ENCODE peak calls at places on chromosome 13, in seven cellular contexts. One of them, this sample, is unnamed.

GRCh38 chr13:94617389-94618000 is 15.8 kb downstream of the GPR180 start:
- DNase-seq in HepG2: peak; percentile 21
- DNase-seq in K562: no peak
- DNase-seq in H1: no peak
- DNase-seq in GM12878: no peak
- DNase-seq in SK-N-SH: peak; percentile 32
- DNase-seq in GM12892: no peak
- DNase-seq in this sample: no peak

GRCh38 chr13:66501187-66501586 is 728.9 kb downstream of the PCDH9 start:
- DNase-seq in K562: no peak
- DNase-seq in H1: no peak
- DNase-seq in GM12892: no peak
- DNase-seq in GM12878: no peak
- DNase-seq in HepG2: no peak
- DNase-seq in SK-N-SH: no peak
- DNase-seq in this sample: no peak

GRCh38 chr13:102770435-102770834 is 3.2 kb downstream of the TEX30 start:
- DNase-seq in GM12892: no peak
- DNase-seq in K562: no peak
- DNase-seq in SK-N-SH: no peak
- DNase-seq in H1: no peak
- DNase-seq in HepG2: peak; percentile 87
- DNase-seq in GM12878: no peak
- DNase-seq in this sample: no peak

GRCh38 chr13:65508338-65508737 is 1721.8 kb downstream of the PCDH9 start:
- DNase-seq in H1: no peak
- DNase-seq in SK-N-SH: no peak
- DNase-seq in GM12892: no peak
- DNase-seq in K562: no peak
- DNase-seq in GM12878: no peak
- DNase-seq in HepG2: no peak
- DNase-seq in this sample: no peak

GRCh38 chr13:42876810-42877550 is 95.6 kb downstream of the FAM216B start:
- DNase-seq in K562: no peak
- DNase-seq in GM12892: no peak
- DNase-seq in H1: no peak
- DNase-seq in HepG2: no peak
- DNase-seq in SK-N-SH: no peak
- DNase-seq in GM12878: no peak
- DNase-seq in this sample: no peak

GRCh38 chr13:24905242-24905641 is 141.3 kb downstream of the RNF17 start:
- DNase-seq in GM12892: no peak
- DNase-seq in K562: no peak
- DNase-seq in GM12878: no peak
- DNase-seq in HepG2: no peak
- DNase-seq in SK-N-SH: no peak
- DNase-seq in H1: no peak
- DNase-seq in this sample: no peak

GRCh38 chr13:71828564-71828963 is 38.4 kb downstream of the DACH1 start:
- DNase-seq in HepG2: no peak
- DNase-seq in SK-N-SH: no peak
- DNase-seq in GM12878: no peak
- DNase-seq in K562: no peak
- DNase-seq in GM12892: no peak
- DNase-seq in H1: no peak
- DNase-seq in this sample: no peak

GRCh38 chr13:29476046-29476445 is 119.4 kb downstream of the SLC7A1 start:
- DNase-seq in HepG2: no peak
- DNase-seq in GM12878: no peak
- DNase-seq in K562: no peak
- DNase-seq in SK-N-SH: no peak
- DNase-seq in GM12892: no peak
- DNase-seq in H1: no peak
- DNase-seq in this sample: no peak

GRCh38 chr13:40076765-40077362 is 421.4 kb downstream of the COG6 start:
- DNase-seq in HepG2: no peak
- DNase-seq in H1: no peak
- DNase-seq in GM12878: no peak
- DNase-seq in K562: no peak
- DNase-seq in SK-N-SH: no peak
- DNase-seq in GM12892: no peak
- DNase-seq in this sample: no peak

GRCh38 chr13:51645154-51645650 is 60.9 kb downstream of the WDFY2 start:
- DNase-seq in HepG2: no peak
- DNase-seq in SK-N-SH: no peak
- DNase-seq in K562: no peak
- DNase-seq in H1: no peak
- DNase-seq in GM12878: no peak
- DNase-seq in GM12892: no peak
- DNase-seq in this sample: no peak

GRCh38 chr13:93080587-93080986 is 146.0 kb upstream of the GPC6 start:
- DNase-seq in HepG2: no peak
- DNase-seq in GM12892: no peak
- DNase-seq in H1: no peak
- DNase-seq in GM12878: no peak
- DNase-seq in SK-N-SH: no peak
- DNase-seq in K562: no peak
- DNase-seq in this sample: no peak

GRCh38 chr13:26497991-26498423 is 59.5 kb upstream of the WASF3 start:
- DNase-seq in HepG2: no peak
- DNase-seq in H1: no peak
- DNase-seq in GM12892: no peak
- DNase-seq in K562: no peak
- DNase-seq in SK-N-SH: no peak
- DNase-seq in GM12878: no peak
- DNase-seq in this sample: no peak

GRCh38 chr13:50244913-50245574 is 229.8 kb downstream of the KCNRG start:
- DNase-seq in HepG2: peak; percentile 99
- DNase-seq in SK-N-SH: no peak
- DNase-seq in GM12878: peak; percentile 65
- DNase-seq in H1: no peak
- DNase-seq in K562: peak; percentile 51
- DNase-seq in GM12892: no peak
- DNase-seq in this sample: no peak

GRCh38 chr13:30880756-30881155 is 25.3 kb upstream of the MEDAG start:
- DNase-seq in GM12878: no peak
- DNase-seq in GM12892: no peak
- DNase-seq in SK-N-SH: no peak
- DNase-seq in H1: no peak
- DNase-seq in K562: no peak
- DNase-seq in HepG2: peak; percentile 37
- DNase-seq in this sample: no peak

GRCh38 chr13:27151798-27152599 is 19.6 kb downstream of the USP12 start:
- DNase-seq in GM12892: no peak
- DNase-seq in GM12878: no peak
- DNase-seq in H1: no peak
- DNase-seq in SK-N-SH: no peak
- DNase-seq in K562: no peak
- DNase-seq in HepG2: peak; percentile 55
- DNase-seq in this sample: no peak

GRCh38 chr13:102277286-102277685 is 124.6 kb downstream of the FGF14 start:
- DNase-seq in HepG2: no peak
- DNase-seq in GM12878: no peak
- DNase-seq in GM12892: no peak
- DNase-seq in H1: no peak
- DNase-seq in K562: no peak
- DNase-seq in SK-N-SH: no peak
- DNase-seq in this sample: no peak

GRCh38 chr13:37484056-37484455 is 114.5 kb downstream of the POSTN start:
- DNase-seq in GM12878: no peak
- DNase-seq in K562: no peak
- DNase-seq in SK-N-SH: no peak
- DNase-seq in GM12892: no peak
- DNase-seq in HepG2: no peak
- DNase-seq in H1: no peak
- DNase-seq in this sample: no peak

GRCh38 chr13:37476874-37477273 is 121.7 kb downstream of the POSTN start:
- DNase-seq in GM12892: no peak
- DNase-seq in HepG2: no peak
- DNase-seq in SK-N-SH: no peak
- DNase-seq in GM12878: no peak
- DNase-seq in K562: no peak
- DNase-seq in H1: no peak
- DNase-seq in this sample: no peak

GRCh38 chr13:37479901-37480300 is 118.7 kb downstream of the POSTN start:
- DNase-seq in K562: no peak
- DNase-seq in GM12892: no peak
- DNase-seq in GM12878: no peak
- DNase-seq in H1: no peak
- DNase-seq in SK-N-SH: no peak
- DNase-seq in HepG2: no peak
- DNase-seq in this sample: no peak

GRCh38 chr13:37481858-37482227 is 116.7 kb downstream of the POSTN start:
- DNase-seq in K562: no peak
- DNase-seq in GM12892: no peak
- DNase-seq in H1: no peak
- DNase-seq in SK-N-SH: no peak
- DNase-seq in HepG2: no peak
- DNase-seq in GM12878: no peak
- DNase-seq in this sample: no peak

DNA sequence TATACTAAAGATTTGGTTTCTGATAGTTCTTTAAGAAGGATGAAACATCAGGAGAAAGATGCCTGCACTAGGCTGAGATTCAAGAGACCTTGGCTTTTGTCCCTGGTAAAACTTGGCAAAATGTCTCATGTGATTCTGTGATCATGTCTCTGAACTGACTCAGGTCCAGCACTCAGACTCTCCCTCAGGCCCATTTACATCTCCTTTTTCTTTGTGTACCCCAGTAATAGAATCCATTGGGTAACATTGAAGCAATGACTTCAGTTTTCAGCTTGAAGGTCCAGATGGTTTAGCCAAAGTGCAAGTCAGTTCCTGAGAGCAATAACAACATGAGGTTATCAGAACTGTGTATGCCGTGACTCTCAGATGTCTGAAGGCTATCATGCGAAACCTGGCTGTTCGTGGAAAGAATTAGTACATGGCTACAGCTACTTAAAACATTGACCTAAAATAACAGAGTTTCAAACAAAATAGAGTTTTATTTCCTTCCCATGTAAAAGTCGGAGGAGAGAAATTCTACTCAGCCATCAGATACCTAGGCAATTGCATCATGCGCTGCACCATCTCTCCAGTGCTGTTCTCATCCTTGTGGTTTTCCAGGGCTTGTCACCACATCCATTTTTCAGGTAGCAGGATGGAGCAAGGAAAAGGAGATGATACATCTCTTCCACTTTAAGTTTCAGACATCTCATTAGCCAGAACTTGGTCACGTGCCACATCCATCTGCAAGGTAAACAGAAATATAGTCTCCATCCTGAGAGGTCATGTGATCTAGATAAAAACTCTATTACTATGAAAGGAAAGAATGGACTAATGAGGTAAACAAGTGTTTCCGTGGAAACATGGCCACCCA is 117.3 kb downstream of the POSTN start:
- DNase-seq in K562: no peak
- DNase-seq in GM12892: no peak
- DNase-seq in HepG2: no peak
- DNase-seq in GM12878: no peak
- DNase-seq in H1: no peak
- DNase-seq in SK-N-SH: no peak
- DNase-seq in this sample: no peak
- TF ChIP-seq TAF1 in K562: no peak
- TF ChIP-seq TAF1 in GM12892: no peak
- TF ChIP-seq TAF1 in HepG2: no peak
- TF ChIP-seq TAF1 in GM12878: no peak
- TF ChIP-seq TAF1 in H1: no peak
- TF ChIP-seq TAF1 in SK-N-SH: no peak
- TF ChIP-seq TAF1 in this sample: no peak

GRCh38 chr13:61417171-61417570 is 1.5 kb upstream of the PCDH20 start:
- DNase-seq in K562: no peak
- DNase-seq in SK-N-SH: no peak
- DNase-seq in H1: no peak
- DNase-seq in GM12892: no peak
- DNase-seq in GM12878: no peak
- DNase-seq in HepG2: no peak
- DNase-seq in this sample: no peak

GRCh38 chr13:61413572-61413971 is 2.1 kb downstream of the PCDH20 start:
- DNase-seq in GM12878: no peak
- DNase-seq in HepG2: no peak
- DNase-seq in GM12892: no peak
- DNase-seq in H1: peak; percentile 54
- DNase-seq in K562: no peak
- DNase-seq in SK-N-SH: peak; percentile 55
- DNase-seq in this sample: no peak

GRCh38 chr13:61414136-61414535 is 1.5 kb downstream of the PCDH20 start:
- DNase-seq in GM12878: no peak
- DNase-seq in K562: no peak
- DNase-seq in GM12892: no peak
- DNase-seq in SK-N-SH: peak; percentile 41
- DNase-seq in HepG2: no peak
- DNase-seq in H1: no peak
- DNase-seq in this sample: no peak

GRCh38 chr13:61415749-61416148 is at the start of gene PCDH20:
- DNase-seq in GM12892: no peak
- DNase-seq in HepG2: no peak
- DNase-seq in GM12878: no peak
- DNase-seq in SK-N-SH: no peak
- DNase-seq in K562: no peak
- DNase-seq in H1: no peak
- DNase-seq in this sample: no peak

GRCh38 chr13:61414686-61415664 is 674 bp downstream of the PCDH20 start:
- DNase-seq in SK-N-SH: peak; percentile 80
- DNase-seq in GM12892: no peak
- DNase-seq in K562: no peak
- DNase-seq in H1: peak; percentile 78
- DNase-seq in GM12878: no peak
- DNase-seq in HepG2: peak; percentile 26
- DNase-seq in this sample: no peak
- TF ChIP-seq POLR2AphosphoS5 in SK-N-SH: no peak
- TF ChIP-seq POLR2AphosphoS5 in GM12892: no peak
- TF ChIP-seq POLR2AphosphoS5 in K562: no peak
- TF ChIP-seq POLR2AphosphoS5 in H1: peak; percentile 70
- TF ChIP-seq POLR2AphosphoS5 in GM12878: no peak
- TF ChIP-seq POLR2AphosphoS5 in HepG2: no peak
- TF ChIP-seq POLR2AphosphoS5 in this sample: no peak

DNA sequence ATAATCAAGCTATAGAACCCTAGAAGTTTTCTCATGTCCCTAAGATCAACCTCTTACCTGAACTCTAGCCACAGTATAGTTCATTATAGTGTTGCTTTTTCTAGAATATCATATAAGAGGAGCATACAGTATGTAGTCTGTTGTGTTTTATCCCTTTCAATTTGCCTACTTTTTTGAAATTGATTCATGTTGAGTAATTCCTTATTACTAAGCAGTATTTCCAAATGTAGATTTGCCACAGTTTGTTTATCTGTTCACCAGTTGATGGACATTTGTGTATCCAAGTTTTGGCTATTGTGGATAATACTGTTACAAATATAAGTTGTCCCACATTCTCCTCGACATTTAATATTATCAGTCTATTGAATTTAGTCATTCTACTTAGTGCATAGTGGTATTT is 138.0 kb downstream of the LMO7 start:
- DNase-seq in K562: no peak
- DNase-seq in GM12878: no peak
- DNase-seq in HepG2: no peak
- DNase-seq in SK-N-SH: no peak
- DNase-seq in GM12892: no peak
- DNase-seq in H1: no peak
- DNase-seq in this sample: no peak
- TF ChIP-seq TAF1 in K562: no peak
- TF ChIP-seq TAF1 in GM12878: no peak
- TF ChIP-seq TAF1 in HepG2: no peak
- TF ChIP-seq TAF1 in SK-N-SH: no peak
- TF ChIP-seq TAF1 in GM12892: no peak
- TF ChIP-seq TAF1 in H1: no peak
- TF ChIP-seq TAF1 in this sample: no peak

GRCh38 chr13:28451482-28452217 is 43.3 kb downstream of the FLT1 start:
- DNase-seq in GM12878: no peak
- DNase-seq in SK-N-SH: no peak
- DNase-seq in H1: no peak
- DNase-seq in GM12892: no peak
- DNase-seq in HepG2: no peak
- DNase-seq in K562: peak; percentile 33
- DNase-seq in this sample: no peak
- TF ChIP-seq POLR2AphosphoS5 in GM12878: no peak
- TF ChIP-seq POLR2AphosphoS5 in SK-N-SH: no peak
- TF ChIP-seq POLR2AphosphoS5 in H1: no peak
- TF ChIP-seq POLR2AphosphoS5 in GM12892: no peak
- TF ChIP-seq POLR2AphosphoS5 in HepG2: no peak
- TF ChIP-seq POLR2AphosphoS5 in K562: no peak
- TF ChIP-seq POLR2AphosphoS5 in this sample: no peak

This sample was measured in GM12891.